ENCODE peak calls at places on chromosomes 12 and 14, in five cellular contexts. W is GM12878, T is H9, C is H1, E is mesenchymal stem cell. N is an unnamed sample.

GRCh38 chr14:77490347-77490986 is 8.1 kb downstream of the ISM2 start:
- DNase-seq in W (no peak), T (no peak), C (no peak), E (no peak), N (no peak)

GRCh38 chr12:56772625-56773024 is 9.5 kb downstream of the HSD17B6 start:
- DNase-seq in W (no peak), T (no peak), C (no peak), E (no peak), N (no peak)

GRCh38 chr14:93319958-93320357 is 12.9 kb downstream of the BTBD7 start:
- DNase-seq in W (no peak), T (no peak), C (no peak), E (no peak), N (no peak)

GRCh38 chr12:105384220-105384619 is 53.7 kb downstream of the C12orf75 start:
- DNase-seq in W (no peak), T (no peak), C (no peak), E (no peak), N (no peak)

GRCh38 chr12:104522985-104523719 is 66.4 kb downstream of the CHST11 start:
- DNase-seq in W (no peak), T (no peak), C (no peak), E (no peak), N (no peak)

GRCh38 chr14:30227871-30228270 is 300.2 kb upstream of the PRKD1 start:
- DNase-seq in W (no peak), T (no peak), C (no peak), E (peak; percentile 59), N (peak; percentile 82)

GRCh38 chr12:120012067-120012621 is 23.1 kb downstream of the BICDL1 start:
- DNase-seq in W (peak; percentile 93), T (peak; percentile 43), C (no peak), E (peak; percentile 23), N (peak; percentile 13)

GRCh38 chr14:101435546-101435945 is 125.7 kb upstream of the DIO3 start:
- DNase-seq in W (no peak), T (no peak), C (no peak), E (no peak), N (no peak)

GRCh38 chr14:77316872-77317271 is 3.8 kb downstream of the POMT2 start:
- DNase-seq in W (no peak), T (no peak), C (no peak), E (no peak), N (no peak)

GRCh38 chr14:97010491-97011160 is 213.4 kb downstream of the VRK1 start:
- DNase-seq in W (no peak), T (peak; percentile 50), C (peak; percentile 63), E (no peak), N (no peak)

GRCh38 chr12:62505786-62506185 is 39.2 kb downstream of the MON2 start:
- DNase-seq in W (no peak), T (no peak), C (no peak), E (no peak), N (no peak)

GRCh38 chr12:59040651-59041050 is 120.3 kb upstream of the LRIG3 start:
- DNase-seq in W (no peak), T (no peak), C (no peak), E (peak; percentile 84), N (peak; percentile 98)

GRCh38 chr12:33710548-33710947 is 270.9 kb upstream of the SYT10 start:
- DNase-seq in W (no peak), T (no peak), C (no peak), E (no peak), N (no peak)

GRCh38 chr12:10497602-10498001 is 8.1 kb upstream of the EIF2S3B start:
- DNase-seq in W (no peak), T (no peak), C (no peak), E (no peak), N (peak; percentile 5)

GRCh38 chr14:99324291-99324690 is 52.3 kb upstream of the BCL11B start:
- DNase-seq in W (no peak), T (no peak), C (peak; percentile 19), E (no peak), N (no peak)

GRCh38 chr12:132948146-132949066 is 7.7 kb downstream of the ZNF605 start:
- DNase-seq in W (no peak), T (no peak), C (no peak), E (no peak), N (no peak)

GRCh38 chr12:120496353-120497340 is 734 bp downstream of the DYNLL1 start:
- DNase-seq in W (no peak), T (peak; percentile 53), C (peak; percentile 55), E (peak; percentile 63), N (peak; percentile 57)

GRCh38 chr12:53995311-53996187 is 4.4 kb upstream of the HOXC9 start:
- DNase-seq in W (no peak), T (peak; percentile 87), C (peak; percentile 80), E (peak; percentile 72), N (no peak)

GRCh38 chr12:1162083-1162760 is 171.2 kb downstream of the ERC1 start:
- DNase-seq in W (no peak), T (no peak), C (no peak), E (no peak), N (no peak)

GRCh38 chr12:46990211-46990610 is 89.2 kb upstream of the PCED1B start:
- DNase-seq in W (no peak), T (no peak), C (no peak), E (no peak), N (no peak)

GRCh38 chr14:88818018-88818417 is 6.4 kb upstream of the TTC8 start:
- DNase-seq in W (no peak), T (no peak), C (no peak), E (no peak), N (no peak)

GRCh38 chr12:50581226-50582184 is 76.7 kb downstream of the DIP2B start:
- DNase-seq in W (no peak), T (no peak), C (no peak), E (peak; percentile 69), N (peak; percentile 51)

GRCh38 chr14:36514278-36515104 is 5.5 kb downstream of the NKX2-1 start:
- DNase-seq in W (no peak), T (no peak), C (peak; percentile 63), E (no peak), N (peak; percentile 64)

GRCh38 chr14:36512585-36513003 is 7.4 kb downstream of the NKX2-1 start:
- DNase-seq in W (no peak), T (no peak), C (no peak), E (no peak), N (no peak)

GRCh38 chr14:36511981-36512584 is 7.9 kb downstream of the NKX2-1 start:
- DNase-seq in W (no peak), T (no peak), C (no peak), E (no peak), N (no peak)

GRCh38 chr14:36513451-36514277 is 6.4 kb downstream of the NKX2-1 start:
- DNase-seq in W (no peak), T (peak; percentile 89), C (peak; percentile 80), E (no peak), N (no peak)

GRCh38 chr14:36513012-36513420 is 7.0 kb downstream of the NKX2-1 start:
- DNase-seq in W (no peak), T (no peak), C (no peak), E (no peak), N (no peak)
- H3K4me2 ChIP-seq in W (no peak overlapping the region), T (no peak overlapping the region), C (peak overlapping the region; percentile 55), E (no peak overlapping the region), N (no peak overlapping the region)

GRCh38 chr12:121822393-121823100 is 18.7 kb downstream of the SETD1B start:
- DNase-seq in W (no peak), T (peak; percentile 30), C (no peak), E (no peak), N (no peak)

GRCh38 chr12:121820056-121820455 is 16.2 kb downstream of the SETD1B start:
- DNase-seq in W (no peak), T (peak; percentile 27), C (no peak), E (no peak), N (no peak)

GRCh38 chr12:121816925-121817647 is 13.3 kb downstream of the SETD1B start:
- DNase-seq in W (no peak), T (no peak), C (no peak), E (no peak), N (no peak)

GRCh38 chr12:121817648-121818043 is 13.8 kb downstream of the SETD1B start:
- DNase-seq in W (no peak), T (no peak), C (no peak), E (no peak), N (no peak)

GRCh38 chr12:121819212-121819949 is 15.6 kb downstream of the SETD1B start:
- DNase-seq in W (no peak), T (no peak), C (no peak), E (no peak), N (no peak)
- H3K4me2 ChIP-seq in W (no peak overlapping the region), T (no peak overlapping the region), C (no peak overlapping the region), E (no peak overlapping the region), N (no peak overlapping the region)

GRCh38 chr12:113070117-113070906 is 13.8 kb downstream of the DTX1 start:
- DNase-seq in W (no peak), T (no peak), C (no peak), E (no peak), N (no peak)

GRCh38 chr12:113071063-113071426 is 14.5 kb downstream of the DTX1 start:
- DNase-seq in W (no peak), T (no peak), C (no peak), E (no peak), N (no peak)

GRCh38 chr12:113071427-113072112 is 15.0 kb downstream of the DTX1 start:
- DNase-seq in W (no peak), T (peak; percentile 29), C (no peak), E (no peak), N (no peak)

GRCh38 chr12:113073586-113073985 is 17.1 kb downstream of the DTX1 start:
- DNase-seq in W (no peak), T (no peak), C (no peak), E (no peak), N (no peak)

DNA sequence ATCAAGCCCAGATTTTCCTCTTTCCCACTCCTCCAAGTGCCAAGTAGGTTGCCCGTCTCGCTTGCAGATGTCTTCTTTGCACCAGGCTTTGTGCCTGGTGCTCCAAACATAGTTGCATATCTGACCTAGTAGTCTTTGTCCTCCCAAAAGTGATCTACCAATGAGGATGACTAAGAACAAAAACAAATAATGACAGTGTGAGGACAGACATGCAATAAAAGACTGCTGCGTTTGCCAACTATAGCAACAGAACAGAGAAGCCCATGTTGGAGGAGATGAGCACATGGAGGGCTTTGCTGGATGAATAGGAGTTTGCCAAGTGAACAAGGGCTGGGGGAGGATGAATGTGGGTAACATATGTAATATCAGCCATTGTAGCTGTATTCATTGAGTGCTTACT is 15.6 kb downstream of the DTX1 start:
- DNase-seq in W (no peak), T (no peak), C (no peak), E (no peak), N (no peak)
- H3K4me2 ChIP-seq in W (no peak overlapping the region), T (no peak overlapping the region), C (no peak overlapping the region), E (no peak overlapping the region), N (no peak overlapping the region)

GRCh38 chr12:42574879-42575278 is 14.7 kb downstream of the PRICKLE1 start:
- DNase-seq in W (no peak), T (no peak), C (no peak), E (no peak), N (no peak)

GRCh38 chr12:42570076-42570475 is 19.5 kb downstream of the PRICKLE1 start:
- DNase-seq in W (no peak), T (no peak), C (no peak), E (no peak), N (no peak)

GRCh38 chr12:42571327-42572009 is 18.1 kb downstream of the PRICKLE1 start:
- DNase-seq in W (no peak), T (no peak), C (no peak), E (no peak), N (no peak)

DNA sequence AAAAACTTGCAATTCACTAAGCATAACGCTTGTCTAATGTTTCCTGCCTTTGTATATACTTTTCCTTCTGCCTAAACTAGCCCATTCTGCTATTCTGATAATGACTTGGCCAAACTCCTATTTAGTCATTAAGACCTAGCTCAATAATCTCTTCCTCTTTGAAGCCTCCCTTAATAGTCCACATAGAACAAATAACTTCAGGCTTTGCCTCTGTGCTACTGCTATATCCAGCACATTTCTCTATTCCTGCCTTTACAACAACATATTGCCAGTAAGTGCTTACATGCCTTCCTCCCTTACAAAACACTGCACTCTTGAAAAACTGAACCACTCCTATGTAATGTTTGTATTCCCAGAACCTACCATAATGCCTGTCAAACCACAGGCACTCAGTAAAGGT is 13.8 kb downstream of the PRICKLE1 start:
- DNase-seq in W (no peak), T (no peak), C (no peak), E (no peak), N (no peak)
- H3K4me2 ChIP-seq in W (no peak overlapping the region), T (no peak overlapping the region), C (no peak overlapping the region), E (no peak overlapping the region), N (no peak overlapping the region)

N was measured in fibroblast of lung.